ENCODE peak calls at places on chromosomes 2 and 18, in six cellular contexts. One of them, this sample, is unnamed.

GRCh38 chr18:70380915-70381896 is 92.4 kb downstream of the SOCS6 start:
- DNase-seq in NCI-H2029: no peak
- DNase-seq in kidney epithelial cell: no peak
- DNase-seq in GDM1: no peak
- DNase-seq in T-cell: no peak
- DNase-seq in GM13977: no peak
- DNase-seq in this sample: no peak

GRCh38 chr18:24080861-24081260 is 58.0 kb upstream of the CABYR start:
- DNase-seq in NCI-H2029: no peak
- DNase-seq in kidney epithelial cell: no peak
- DNase-seq in GDM1: no peak
- DNase-seq in T-cell: peak; percentile 33
- DNase-seq in GM13977: no peak
- DNase-seq in this sample: peak; percentile 13

GRCh38 chr18:46575851-46576250 is 81.2 kb downstream of the LOXHD1 start:
- DNase-seq in NCI-H2029: no peak
- DNase-seq in kidney epithelial cell: no peak
- DNase-seq in GDM1: no peak
- DNase-seq in T-cell: no peak
- DNase-seq in GM13977: no peak
- DNase-seq in this sample: no peak

GRCh38 chr2:106572541-106573148 is 85.5 kb downstream of the CD8B2 start:
- DNase-seq in NCI-H2029: no peak
- DNase-seq in kidney epithelial cell: peak; percentile 10
- DNase-seq in GDM1: no peak
- DNase-seq in T-cell: no peak
- DNase-seq in GM13977: no peak
- DNase-seq in this sample: no peak

GRCh38 chr2:168500516-168500915 is 44.4 kb downstream of the CERS6 start:
- DNase-seq in NCI-H2029: no peak
- DNase-seq in kidney epithelial cell: no peak
- DNase-seq in GDM1: no peak
- DNase-seq in T-cell: no peak
- DNase-seq in GM13977: no peak
- DNase-seq in this sample: no peak

GRCh38 chr2:47023332-47023731 is 107.7 kb upstream of the MCFD2 start:
- DNase-seq in NCI-H2029: no peak
- DNase-seq in kidney epithelial cell: no peak
- DNase-seq in GDM1: no peak
- DNase-seq in T-cell: peak; percentile 39
- DNase-seq in GM13977: no peak
- DNase-seq in this sample: no peak

GRCh38 chr2:24899361-24899760 is 20.7 kb downstream of the ADCY3 start:
- DNase-seq in NCI-H2029: no peak
- DNase-seq in kidney epithelial cell: no peak
- DNase-seq in GDM1: no peak
- DNase-seq in T-cell: no peak
- DNase-seq in GM13977: no peak
- DNase-seq in this sample: no peak

GRCh38 chr2:88170472-88170892 is 336 bp downstream of the THNSL2 start:
- DNase-seq in NCI-H2029: no peak
- DNase-seq in kidney epithelial cell: no peak
- DNase-seq in GDM1: no peak
- DNase-seq in T-cell: no peak
- DNase-seq in GM13977: no peak
- DNase-seq in this sample: no peak

GRCh38 chr2:71358931-71359671 is 27.5 kb downstream of the ZNF638 start:
- DNase-seq in NCI-H2029: no peak
- DNase-seq in kidney epithelial cell: peak; percentile 4
- DNase-seq in GDM1: no peak
- DNase-seq in T-cell: no peak
- DNase-seq in GM13977: no peak
- DNase-seq in this sample: no peak

GRCh38 chr2:171146633-171147032 is 14.1 kb downstream of the TLK1 start:
- DNase-seq in NCI-H2029: no peak
- DNase-seq in kidney epithelial cell: no peak
- DNase-seq in GDM1: peak; percentile 38
- DNase-seq in T-cell: no peak
- DNase-seq in GM13977: no peak
- DNase-seq in this sample: no peak

GRCh38 chr2:141554810-141555209 is 576.0 kb downstream of the LRP1B start:
- DNase-seq in NCI-H2029: no peak
- DNase-seq in kidney epithelial cell: no peak
- DNase-seq in GDM1: peak; percentile 58
- DNase-seq in T-cell: no peak
- DNase-seq in GM13977: peak; percentile 17
- DNase-seq in this sample: no peak

GRCh38 chr2:26558271-26559043 is 80.5 kb upstream of the OTOF start:
- DNase-seq in NCI-H2029: no peak
- DNase-seq in kidney epithelial cell: no peak
- DNase-seq in GDM1: no peak
- DNase-seq in T-cell: no peak
- DNase-seq in GM13977: no peak
- DNase-seq in this sample: no peak

GRCh38 chr2:28134262-28134812 is 243.8 kb downstream of the BABAM2 start:
- DNase-seq in NCI-H2029: no peak
- DNase-seq in kidney epithelial cell: no peak
- DNase-seq in GDM1: peak; percentile 7
- DNase-seq in T-cell: no peak
- DNase-seq in GM13977: peak; percentile 9
- DNase-seq in this sample: no peak

GRCh38 chr2:236054661-236055060 is 113.5 kb downstream of the GBX2 start:
- DNase-seq in NCI-H2029: no peak
- DNase-seq in kidney epithelial cell: no peak
- DNase-seq in GDM1: no peak
- DNase-seq in T-cell: no peak
- DNase-seq in GM13977: no peak
- DNase-seq in this sample: no peak

GRCh38 chr2:134260726-134261125 is 6.9 kb downstream of the MGAT5 start:
- DNase-seq in NCI-H2029: no peak
- DNase-seq in kidney epithelial cell: no peak
- DNase-seq in GDM1: no peak
- DNase-seq in T-cell: no peak
- DNase-seq in GM13977: no peak
- DNase-seq in this sample: no peak

GRCh38 chr2:71933467-71934319 is 214.0 kb downstream of the CYP26B1 start:
- DNase-seq in NCI-H2029: no peak
- DNase-seq in kidney epithelial cell: no peak
- DNase-seq in GDM1: no peak
- DNase-seq in T-cell: no peak
- DNase-seq in GM13977: peak; percentile 6
- DNase-seq in this sample: no peak

GRCh38 chr18:6355789-6356589 is 58.7 kb downstream of the L3MBTL4 start:
- DNase-seq in NCI-H2029: peak; percentile 33
- DNase-seq in kidney epithelial cell: peak; percentile 51
- DNase-seq in GDM1: no peak
- DNase-seq in T-cell: no peak
- DNase-seq in GM13977: peak; percentile 30
- DNase-seq in this sample: no peak

GRCh38 chr2:213238753-213239591 is 45.3 kb upstream of the SPAG16 start:
- DNase-seq in NCI-H2029: no peak
- DNase-seq in kidney epithelial cell: peak; percentile 69
- DNase-seq in GDM1: no peak
- DNase-seq in T-cell: no peak
- DNase-seq in GM13977: no peak
- DNase-seq in this sample: no peak

GRCh38 chr18:48711651-48712486 is 173.0 kb downstream of the CTIF start:
- DNase-seq in NCI-H2029: no peak
- DNase-seq in kidney epithelial cell: no peak
- DNase-seq in GDM1: no peak
- DNase-seq in T-cell: no peak
- DNase-seq in GM13977: peak; percentile 67
- DNase-seq in this sample: no peak

GRCh38 chr2:29015701-29016470 is 34.8 kb downstream of the TOGARAM2 start:
- DNase-seq in NCI-H2029: no peak
- DNase-seq in kidney epithelial cell: no peak
- DNase-seq in GDM1: no peak
- DNase-seq in T-cell: no peak
- DNase-seq in GM13977: no peak
- DNase-seq in this sample: no peak